ENCODE peak calls at places on chromosomes 3 and 15, in seven cellular contexts. One of them, this sample, is unnamed.

GRCh38 chr3:112167758-112168157 is 34.7 kb upstream of the GCSAM start:
- DNase-seq in mesendoderm: no peak
- DNase-seq in H1: no peak
- DNase-seq in trophoblast cell: no peak
- DNase-seq in H9: no peak
- DNase-seq in IMR-90: no peak
- DNase-seq in neuronal stem cell: no peak
- DNase-seq in this sample: no peak

GRCh38 chr15:78830514-78831228 is 19.4 kb upstream of the ADAMTS7 start:
- DNase-seq in H1: peak
- DNase-seq in mesendoderm: no peak
- DNase-seq in IMR-90: no peak
- DNase-seq in H9: peak
- DNase-seq in trophoblast cell: no peak
- DNase-seq in neuronal stem cell: no peak
- DNase-seq in this sample: no peak

GRCh38 chr3:14565791-14566588 is 25.8 kb upstream of the GRIP2 start:
- DNase-seq in trophoblast cell: no peak
- DNase-seq in neuronal stem cell: no peak
- DNase-seq in H9: no peak
- DNase-seq in IMR-90: peak
- DNase-seq in H1: no peak
- DNase-seq in mesendoderm: no peak
- DNase-seq in this sample: no peak

GRCh38 chr3:78140274-78140673 is 1100.4 kb downstream of the ROBO2 start:
- DNase-seq in IMR-90: peak
- DNase-seq in H9: no peak
- DNase-seq in trophoblast cell: no peak
- DNase-seq in neuronal stem cell: no peak
- DNase-seq in H1: no peak
- DNase-seq in mesendoderm: no peak
- DNase-seq in this sample: peak

GRCh38 chr3:192091831-192092230 is 630.9 kb downstream of the PYDC2 start:
- DNase-seq in neuronal stem cell: no peak
- DNase-seq in trophoblast cell: peak
- DNase-seq in IMR-90: peak
- DNase-seq in H9: no peak
- DNase-seq in mesendoderm: no peak
- DNase-seq in H1: no peak
- DNase-seq in this sample: no peak

GRCh38 chr15:42800731-42801474 is 64.0 kb upstream of the CDAN1 start:
- DNase-seq in trophoblast cell: peak
- DNase-seq in H1: peak
- DNase-seq in mesendoderm: peak
- DNase-seq in IMR-90: no peak
- DNase-seq in H9: peak
- DNase-seq in neuronal stem cell: no peak
- DNase-seq in this sample: no peak

GRCh38 chr3:175743733-175744400 is 884.7 kb downstream of the NAALADL2 start:
- DNase-seq in H9: no peak
- DNase-seq in H1: no peak
- DNase-seq in mesendoderm: peak
- DNase-seq in neuronal stem cell: no peak
- DNase-seq in IMR-90: peak
- DNase-seq in trophoblast cell: peak
- DNase-seq in this sample: peak

GRCh38 chr3:120284702-120285507 is at the start of gene GPR156:
- DNase-seq in H9: peak
- DNase-seq in neuronal stem cell: no peak
- DNase-seq in IMR-90: no peak
- DNase-seq in trophoblast cell: peak
- DNase-seq in H1: peak
- DNase-seq in mesendoderm: peak
- DNase-seq in this sample: peak

GRCh38 chr15:86624261-86625036 is 544.8 kb downstream of the AGBL1 start:
- DNase-seq in trophoblast cell: peak
- DNase-seq in IMR-90: peak
- DNase-seq in H1: peak
- DNase-seq in H9: peak
- DNase-seq in neuronal stem cell: peak
- DNase-seq in mesendoderm: peak
- DNase-seq in this sample: peak

GRCh38 chr3:62363275-62363674 is 10.1 kb downstream of the FEZF2 start:
- DNase-seq in neuronal stem cell: no peak
- DNase-seq in mesendoderm: no peak
- DNase-seq in H9: no peak
- DNase-seq in trophoblast cell: no peak
- DNase-seq in H1: no peak
- DNase-seq in IMR-90: no peak
- DNase-seq in this sample: no peak

GRCh38 chr15:80455668-80456442 is 51.7 kb downstream of the ARNT2 start:
- DNase-seq in H9: peak
- DNase-seq in mesendoderm: peak
- DNase-seq in trophoblast cell: peak
- DNase-seq in H1: peak
- DNase-seq in IMR-90: peak
- DNase-seq in neuronal stem cell: peak
- DNase-seq in this sample: peak

GRCh38 chr3:168051579-168052183 is 44.0 kb downstream of the GOLIM4 start:
- DNase-seq in neuronal stem cell: no peak
- DNase-seq in trophoblast cell: no peak
- DNase-seq in IMR-90: peak
- DNase-seq in mesendoderm: no peak
- DNase-seq in H1: no peak
- DNase-seq in H9: no peak
- DNase-seq in this sample: peak

GRCh38 chr15:49082960-49083359 is 36.7 kb upstream of the SECISBP2L start:
- DNase-seq in trophoblast cell: no peak
- DNase-seq in H9: no peak
- DNase-seq in mesendoderm: no peak
- DNase-seq in neuronal stem cell: no peak
- DNase-seq in IMR-90: peak
- DNase-seq in H1: no peak
- DNase-seq in this sample: peak

GRCh38 chr3:14234197-14235002 is 55.8 kb downstream of the LSM3 start:
- DNase-seq in neuronal stem cell: no peak
- DNase-seq in mesendoderm: no peak
- DNase-seq in IMR-90: peak
- DNase-seq in trophoblast cell: no peak
- DNase-seq in H9: no peak
- DNase-seq in H1: no peak
- DNase-seq in this sample: no peak

GRCh38 chr15:87777054-87777498 is 479.5 kb downstream of the NTRK3 start:
- DNase-seq in mesendoderm: no peak
- DNase-seq in neuronal stem cell: no peak
- DNase-seq in trophoblast cell: no peak
- DNase-seq in H1: no peak
- DNase-seq in H9: no peak
- DNase-seq in IMR-90: peak
- DNase-seq in this sample: peak

GRCh38 chr15:36389107-36389506 is 190.3 kb upstream of the CDIN1 start:
- DNase-seq in H1: no peak
- DNase-seq in trophoblast cell: no peak
- DNase-seq in H9: no peak
- DNase-seq in mesendoderm: no peak
- DNase-seq in IMR-90: peak
- DNase-seq in neuronal stem cell: no peak
- DNase-seq in this sample: no peak

GRCh38 chr3:120567370-120568197 is 28.6 kb upstream of the NDUFB4 start:
- DNase-seq in H1: no peak
- DNase-seq in mesendoderm: peak
- DNase-seq in neuronal stem cell: no peak
- DNase-seq in trophoblast cell: peak
- DNase-seq in H9: no peak
- DNase-seq in IMR-90: peak
- DNase-seq in this sample: peak

GRCh38 chr3:157132936-157133335 is 27.0 kb downstream of the CCNL1 start:
- DNase-seq in H9: no peak
- DNase-seq in trophoblast cell: no peak
- DNase-seq in mesendoderm: no peak
- DNase-seq in IMR-90: no peak
- DNase-seq in neuronal stem cell: no peak
- DNase-seq in H1: no peak
- DNase-seq in this sample: no peak

GRCh38 chr3:32440481-32441350 is 49.1 kb downstream of the CMTM7 start:
- DNase-seq in H1: peak
- DNase-seq in trophoblast cell: no peak
- DNase-seq in IMR-90: no peak
- DNase-seq in mesendoderm: no peak
- DNase-seq in H9: no peak
- DNase-seq in neuronal stem cell: no peak
- DNase-seq in this sample: no peak

GRCh38 chr15:55770261-55770660 is 27.3 kb upstream of the PRTG start:
- DNase-seq in H1: no peak
- DNase-seq in neuronal stem cell: no peak
- DNase-seq in trophoblast cell: no peak
- DNase-seq in IMR-90: peak
- DNase-seq in mesendoderm: no peak
- DNase-seq in H9: no peak
- DNase-seq in this sample: no peak

GRCh38 chr3:49703443-49703927 is 14.1 kb downstream of the RNF123 start:
- DNase-seq in trophoblast cell: peak
- DNase-seq in IMR-90: peak
- DNase-seq in H1: peak
- DNase-seq in neuronal stem cell: peak
- DNase-seq in H9: peak
- DNase-seq in mesendoderm: peak
- DNase-seq in this sample: peak

GRCh38 chr3:10942806-10943205 is 49.7 kb upstream of the SLC6A1 start:
- DNase-seq in neuronal stem cell: no peak
- DNase-seq in IMR-90: no peak
- DNase-seq in H1: no peak
- DNase-seq in trophoblast cell: no peak
- DNase-seq in H9: no peak
- DNase-seq in mesendoderm: no peak
- DNase-seq in this sample: no peak

GRCh38 chr3:126679831-126680677 is 24.0 kb upstream of the CHCHD6 start:
- DNase-seq in neuronal stem cell: no peak
- DNase-seq in mesendoderm: peak
- DNase-seq in H1: no peak
- DNase-seq in IMR-90: no peak
- DNase-seq in trophoblast cell: no peak
- DNase-seq in H9: no peak
- DNase-seq in this sample: no peak
- H3K18ac ChIP-seq in neuronal stem cell: no peak
- H3K18ac ChIP-seq in mesendoderm: no peak
- H3K18ac ChIP-seq in H1: no peak
- H3K18ac ChIP-seq in IMR-90: no peak
- H3K18ac ChIP-seq in trophoblast cell: no peak
- H3K18ac ChIP-seq in H9: no peak
- H3K18ac ChIP-seq in this sample: no peak

DNA sequence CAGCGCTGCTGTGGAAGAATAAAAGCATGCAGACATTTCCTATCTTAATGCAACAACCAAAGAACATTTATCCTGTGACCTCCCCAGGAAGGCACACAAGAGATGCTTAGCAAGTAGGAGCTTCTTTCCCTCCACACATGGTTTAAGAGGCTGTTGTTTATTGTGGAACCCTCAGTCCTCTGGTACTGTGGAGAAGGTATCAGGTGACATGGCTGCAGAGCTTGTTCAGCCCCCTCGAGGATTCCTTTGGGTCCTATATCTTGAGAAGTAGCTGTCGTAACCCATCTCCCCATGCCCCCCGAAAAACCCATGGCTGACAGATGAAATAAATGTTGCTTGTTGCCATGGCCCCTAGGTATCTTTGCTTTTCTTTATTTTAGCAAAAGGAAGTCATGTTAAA is 20.3 kb upstream of the ETV5 start:
- DNase-seq in mesendoderm: no peak
- DNase-seq in trophoblast cell: no peak
- DNase-seq in H9: no peak
- DNase-seq in H1: no peak
- DNase-seq in IMR-90: no peak
- DNase-seq in neuronal stem cell: no peak
- DNase-seq in this sample: no peak
- H3K9ac ChIP-seq in mesendoderm: no peak
- H3K9ac ChIP-seq in trophoblast cell: no peak
- H3K9ac ChIP-seq in H9: no peak
- H3K9ac ChIP-seq in H1: no peak
- H3K9ac ChIP-seq in IMR-90: no peak
- H3K9ac ChIP-seq in neuronal stem cell: no peak
- H3K9ac ChIP-seq in this sample: no peak

GRCh38 chr15:72700076-72700475 is 14.1 kb downstream of the BBS4 start:
- DNase-seq in IMR-90: no peak
- DNase-seq in neuronal stem cell: no peak
- DNase-seq in mesendoderm: no peak
- DNase-seq in trophoblast cell: no peak
- DNase-seq in H1: no peak
- DNase-seq in H9: no peak
- DNase-seq in this sample: no peak
- H3K18ac ChIP-seq in IMR-90: no peak
- H3K18ac ChIP-seq in neuronal stem cell: no peak
- H3K18ac ChIP-seq in mesendoderm: no peak
- H3K18ac ChIP-seq in trophoblast cell: no peak
- H3K18ac ChIP-seq in H1: no peak
- H3K18ac ChIP-seq in H9: no peak
- H3K18ac ChIP-seq in this sample: no peak

GRCh38 chr15:70258369-70259029 is 160.8 kb upstream of the TLE3 start:
- DNase-seq in IMR-90: no peak
- DNase-seq in neuronal stem cell: no peak
- DNase-seq in mesendoderm: no peak
- DNase-seq in H9: no peak
- DNase-seq in H1: no peak
- DNase-seq in trophoblast cell: no peak
- DNase-seq in this sample: no peak

GRCh38 chr15:70260096-70260495 is 162.4 kb upstream of the TLE3 start:
- DNase-seq in mesendoderm: no peak
- DNase-seq in trophoblast cell: no peak
- DNase-seq in IMR-90: no peak
- DNase-seq in H9: no peak
- DNase-seq in H1: no peak
- DNase-seq in neuronal stem cell: no peak
- DNase-seq in this sample: no peak

GRCh38 chr15:70260580-70260979 is 162.9 kb upstream of the TLE3 start:
- DNase-seq in mesendoderm: no peak
- DNase-seq in H9: no peak
- DNase-seq in H1: no peak
- DNase-seq in trophoblast cell: no peak
- DNase-seq in neuronal stem cell: no peak
- DNase-seq in IMR-90: no peak
- DNase-seq in this sample: no peak

GRCh38 chr15:70259030-70259424 is 161.3 kb upstream of the TLE3 start:
- DNase-seq in IMR-90: peak
- DNase-seq in H1: no peak
- DNase-seq in H9: no peak
- DNase-seq in mesendoderm: peak
- DNase-seq in neuronal stem cell: no peak
- DNase-seq in trophoblast cell: peak
- DNase-seq in this sample: peak

DNA sequence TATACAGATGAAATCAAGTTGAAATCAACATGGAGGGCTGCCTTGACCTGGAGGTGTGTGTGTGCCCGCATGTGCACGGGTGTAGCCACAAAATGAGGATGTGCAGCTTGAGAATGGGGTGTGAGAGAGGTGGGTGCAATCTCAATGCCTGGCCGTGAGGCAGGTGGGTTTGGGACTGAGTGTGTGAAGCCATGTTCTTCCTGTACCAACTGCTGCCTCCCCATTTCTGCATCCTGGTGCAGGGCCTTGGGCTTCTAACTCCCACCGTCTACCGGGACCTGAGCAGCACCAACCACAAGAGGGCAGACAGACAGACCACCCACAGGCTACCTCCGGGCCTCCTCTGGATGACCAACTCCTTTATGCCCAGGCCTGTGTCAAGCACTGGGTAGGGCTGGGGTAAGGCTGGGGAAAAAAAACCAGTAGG is 161.9 kb upstream of the TLE3 start:
- DNase-seq in mesendoderm: peak
- DNase-seq in H9: peak
- DNase-seq in H1: no peak
- DNase-seq in trophoblast cell: peak
- DNase-seq in IMR-90: no peak
- DNase-seq in neuronal stem cell: no peak
- DNase-seq in this sample: no peak
- H3K9ac ChIP-seq in mesendoderm: no peak
- H3K9ac ChIP-seq in H9: no peak
- H3K9ac ChIP-seq in H1: no peak
- H3K9ac ChIP-seq in trophoblast cell: no peak
- H3K9ac ChIP-seq in IMR-90: no peak
- H3K9ac ChIP-seq in neuronal stem cell: peak
- H3K9ac ChIP-seq in this sample: no peak

This sample was measured in mesenchymal stem cell.